ENCODE peak calls at places on chromosomes 16 and 17, in six cellular contexts. U is pancreas, E is upper lobe of right lung, A is lung, F is endothelial cell of umbilical vein, P is H1. D is an unnamed sample.

GRCh38 chr16:14301150-14302030 is 230.3 kb downstream of the MRTFB start:
- DNase-seq in E (peak; percentile 69), U (no peak), F (peak; percentile 12), P (no peak), A (no peak), D (peak; percentile 81)

GRCh38 chr17:78038748-78039288 is 80.3 kb downstream of the TNRC6C start:
- DNase-seq in P (no peak), E (no peak), U (no peak), F (no peak), A (no peak), D (no peak)

GRCh38 chr17:81572499-81573030 is 20.4 kb upstream of the FAAP100 start:
- DNase-seq in F (no peak), P (no peak), A (no peak), E (no peak), U (no peak), D (no peak)

GRCh38 chr16:27759947-27760844 is 210.3 kb downstream of the KATNIP start:
- DNase-seq in P (no peak), F (no peak), E (no peak), A (no peak), U (no peak), D (no peak)

GRCh38 chr16:1620391-1620790 is 8.2 kb downstream of the CRAMP1 start:
- DNase-seq in F (no peak), P (no peak), A (no peak), E (no peak), U (no peak), D (no peak)

GRCh38 chr17:48113201-48113676 is 5.7 kb downstream of the SNX11 start:
- DNase-seq in P (no peak), A (no peak), E (no peak), U (no peak), F (no peak), D (no peak)

GRCh38 chr17:48577330-48577945 is 712 bp downstream of the HOXB4 start:
- DNase-seq in U (no peak), P (no peak), E (no peak), A (no peak), F (peak; percentile 40), D (peak; percentile 71)

GRCh38 chr17:41307647-41308046 is 1.5 kb downstream of the KRTAP16-1 start:
- DNase-seq in U (no peak), A (no peak), P (no peak), F (no peak), E (peak; percentile 65), D (no peak)

GRCh38 chr16:4936991-4937781 is at the start of gene PPL:
- DNase-seq in U (peak; percentile 98), P (peak; percentile 98), E (peak; percentile 96), F (no peak), A (peak; percentile 91), D (no peak)

GRCh38 chr17:76868669-76869208 is 535 bp downstream of the MGAT5B start:
- DNase-seq in F (no peak), P (peak; percentile 70), E (no peak), A (no peak), U (no peak), D (no peak)

GRCh38 chr17:78935419-78936323 is 10.5 kb upstream of the TIMP2 start:
- DNase-seq in F (peak; percentile 59), E (no peak), P (no peak), U (no peak), A (peak; percentile 39), D (peak; percentile 90)

GRCh38 chr17:78390241-78391050 is 12.0 kb downstream of the PGS1 start:
- DNase-seq in P (no peak), U (no peak), F (no peak), E (no peak), A (no peak), D (no peak)

GRCh38 chr17:79907855-79908254 is 68.6 kb upstream of the CBX4 start:
- DNase-seq in E (peak; percentile 77), U (peak; percentile 39), A (peak; percentile 74), P (no peak), F (peak; percentile 63), D (no peak)

GRCh38 chr17:57121308-57122042 is 36.4 kb downstream of the AKAP1 start:
- DNase-seq in E (no peak), A (no peak), P (no peak), U (peak; percentile 68), F (peak; percentile 29), D (no peak)

GRCh38 chr17:17044846-17045561 is 2.7 kb downstream of the MPRIP start:
- DNase-seq in A (no peak), P (no peak), E (peak; percentile 61), F (peak; percentile 46), U (peak; percentile 43), D (peak; percentile 67)

GRCh38 chr17:80122026-80122575 is 20.7 kb downstream of the GAA start:
- DNase-seq in A (no peak), F (no peak), P (no peak), U (no peak), E (no peak), D (no peak)

GRCh38 chr16:49755716-49756115 is 100.2 kb downstream of the ZNF423 start:
- DNase-seq in P (no peak), A (no peak), U (no peak), E (no peak), F (no peak), D (no peak)
- H3K27ac ChIP-seq in P (no peak overlapping the region), A (no peak overlapping the region), U (no peak overlapping the region), E (peak overlapping the region; percentile 69), F (no peak overlapping the region), D (no peak overlapping the region)

DNA sequence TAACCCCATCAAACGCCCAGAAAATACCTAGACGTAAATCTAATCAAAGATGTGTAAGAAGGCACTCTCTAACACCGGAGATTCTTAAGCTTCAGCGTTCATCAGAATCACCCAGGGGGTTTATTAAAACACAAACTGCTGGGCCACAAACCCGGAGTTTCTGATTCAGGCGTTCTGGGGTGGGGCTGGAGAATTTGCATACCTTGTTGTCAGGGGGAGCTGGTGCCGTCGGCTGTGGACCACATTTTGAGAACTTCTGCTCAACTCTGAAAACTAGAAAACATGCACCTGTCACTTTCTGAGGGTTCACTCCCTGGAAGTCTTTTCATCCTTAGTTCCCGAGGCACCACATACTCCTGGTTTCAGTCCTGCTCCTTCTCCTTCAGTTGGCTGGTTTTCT is 48.6 kb upstream of the WSCD1 start:
- DNase-seq in U (no peak), E (no peak), F (no peak), P (no peak), A (no peak), D (no peak)
- H3K4me1 ChIP-seq in U (no peaks in the 10 kb centered on the region), E (no peaks in the 10 kb centered on the region), F (no peaks in the 10 kb centered on the region), P (no peaks in the 10 kb centered on the region), A (no peaks in the 10 kb centered on the region), D (no peaks in the 10 kb centered on the region)

GRCh38 chr17:3889613-3890012 is 3.2 kb downstream of the CAMKK1 start:
- DNase-seq in P (no peak), F (no peak), E (no peak), A (no peak), U (no peak), D (no peak)

GRCh38 chr17:3888343-3889171 is 4.3 kb downstream of the CAMKK1 start:
- DNase-seq in F (peak; percentile 80), A (no peak), U (no peak), P (peak; percentile 70), E (no peak), D (peak; percentile 81)

GRCh38 chr17:3886776-3887175 is 6.1 kb downstream of the CAMKK1 start:
- DNase-seq in A (peak; percentile 50), F (no peak), P (no peak), U (no peak), E (no peak), D (peak; percentile 68)

GRCh38 chr17:3887394-3887793 is 5.5 kb downstream of the CAMKK1 start:
- DNase-seq in E (no peak), P (no peak), U (no peak), F (no peak), A (no peak), D (no peak)

GRCh38 chr17:3887811-3888210 is 5.0 kb downstream of the CAMKK1 start:
- DNase-seq in A (no peak), F (no peak), E (no peak), P (no peak), U (no peak), D (no peak)
- H3K27ac ChIP-seq in A (peak overlapping the region; percentile 40), F (peak overlapping the region; percentile 72), E (peak overlapping the region; percentile 63), P (no peak overlapping the region), U (no peak overlapping the region), D (no peak overlapping the region)

DNA sequence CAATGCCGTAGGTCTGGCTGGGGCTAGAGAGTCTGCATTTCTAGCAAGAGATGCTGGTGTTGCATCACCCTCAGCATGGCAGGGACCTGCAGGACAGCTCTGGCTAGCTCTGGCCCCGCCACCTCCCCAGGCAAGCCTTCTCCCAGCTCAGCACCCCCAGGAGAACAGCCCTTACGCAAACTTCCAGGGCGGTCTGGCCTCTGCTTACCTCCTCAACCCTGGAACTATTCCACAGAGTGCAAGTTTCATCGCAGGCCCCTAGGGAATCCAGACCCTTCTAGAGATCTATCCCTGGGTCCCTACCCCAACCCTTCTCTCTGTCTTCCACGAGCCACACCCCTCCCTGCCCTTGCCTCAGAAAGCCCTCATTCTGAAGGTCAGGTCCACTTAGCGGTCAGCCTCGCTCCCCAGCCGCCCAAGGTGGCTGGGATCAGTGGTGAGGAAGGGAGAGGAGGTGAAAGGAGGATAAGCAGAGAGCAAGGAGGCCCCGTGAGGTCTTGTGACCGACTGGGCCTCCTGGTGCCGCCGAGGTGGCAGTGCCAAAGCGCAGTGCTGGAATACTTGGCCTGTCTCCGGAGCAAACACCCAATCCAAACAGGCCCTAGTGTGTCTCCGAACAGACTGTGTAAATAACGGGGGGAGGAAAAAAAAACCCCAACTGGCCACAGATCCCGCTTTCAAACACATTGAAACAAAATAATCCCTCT is 380.7 kb downstream of the SOX9 start:
- DNase-seq in P (no peak), A (peak; percentile 40), F (no peak), U (peak; percentile 80), E (peak; percentile 83), D (peak; percentile 75)
- H3K4me1 ChIP-seq in P (peaks cover 10% of the 10 kb centered on the region), A (no peaks in the 10 kb centered on the region), F (no peaks in the 10 kb centered on the region), U (peaks cover 37% of the 10 kb centered on the region), E (peaks cover 12% of the 10 kb centered on the region), D (no peaks in the 10 kb centered on the region)

GRCh38 chr17:15929941-15930340 is 15.0 kb upstream of the ADORA2B start:
- DNase-seq in E (peak; percentile 12), U (peak; percentile 17), A (no peak), P (no peak), F (no peak), D (peak; percentile 59)
- H3K27ac ChIP-seq in E (no peak overlapping the region), U (no peak overlapping the region), A (no peak overlapping the region), P (no peak overlapping the region), F (no peak overlapping the region), D (no peak overlapping the region)

D was measured in aorta.